ENCODE peak calls at places on chromosomes 6 and 20, in nine cellular contexts. Y, A, G, R, E, U, D, Q and S are unnamed samples.
A peak's percentile ranks its signal among the peaks of the same experiment; 100 is the strongest.

GRCh38 chr20:47054945-47055344 is 160.3 kb downstream of the EYA2 start:
- DNase-seq in Y (no peak), A (no peak), G (no peak), R (no peak), E (no peak), U (no peak), D (no peak), Q (peak; percentile 66), S (no peak)

GRCh38 chr20:5945963-5946362 is 4.4 kb downstream of the TRMT6 start:
- DNase-seq in Y (no peak), A (no peak), G (no peak), R (no peak), E (no peak), U (no peak), D (no peak), Q (no peak), S (no peak)

GRCh38 chr20:10476319-10476724 is 41.2 kb downstream of the SLX4IP start:
- DNase-seq in Y (no peak), A (peak; percentile 37), G (no peak), R (no peak), E (no peak), U (no peak), D (no peak), Q (peak; percentile 23), S (no peak)

GRCh38 chr6:131379951-131380350 is 193.1 kb upstream of the ARG1 start:
- DNase-seq in Y (no peak), A (no peak), G (no peak), R (no peak), E (no peak), U (no peak), D (no peak), Q (no peak), S (no peak)

GRCh38 chr6:113364781-113365545 is 492.2 kb upstream of the MARCKS start:
- DNase-seq in Y (no peak), A (no peak), G (no peak), R (no peak), E (no peak), U (no peak), D (no peak), Q (no peak), S (no peak)

GRCh38 chr6:162058281-162058875 is 669.2 kb downstream of the PRKN start:
- DNase-seq in Y (no peak), A (no peak), G (peak; percentile 34), R (no peak), E (no peak), U (no peak), D (no peak), Q (no peak), S (no peak)

GRCh38 chr6:72635636-72636035 is 13.8 kb downstream of the KCNQ5 start:
- DNase-seq in Y (no peak), A (no peak), G (no peak), R (no peak), E (no peak), U (no peak), D (no peak), Q (no peak), S (no peak)

GRCh38 chr20:49792611-49793010 is 20.0 kb upstream of the SLC9A8 start:
- DNase-seq in Y (no peak), A (no peak), G (no peak), R (no peak), E (no peak), U (no peak), D (no peak), Q (no peak), S (no peak)

GRCh38 chr6:169302716-169303115 is 49.1 kb upstream of the THBS2 start:
- DNase-seq in Y (no peak), A (no peak), G (no peak), R (no peak), E (no peak), U (no peak), D (no peak), Q (no peak), S (no peak)

DNA sequence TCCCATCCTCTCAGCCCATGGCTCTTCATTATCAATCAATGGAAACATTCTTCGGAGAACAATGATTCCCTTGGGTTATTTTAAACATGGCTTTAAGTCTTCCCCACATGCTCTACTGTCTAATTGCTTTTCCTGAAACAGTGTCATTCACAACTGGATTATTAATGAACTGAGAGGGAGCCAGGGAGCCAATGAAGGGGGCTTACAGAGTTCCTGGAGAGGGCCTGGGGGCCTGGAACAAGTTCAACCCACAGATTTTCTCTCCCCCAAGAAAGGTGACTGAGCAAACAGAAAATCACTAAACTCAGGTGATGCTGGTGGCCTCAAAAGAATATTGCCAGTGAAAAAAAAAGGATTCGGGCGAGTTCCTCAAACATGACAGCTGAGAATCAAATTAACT is 1.3 kb upstream of the PPP1R16B start:
- DNase-seq in Y (peak; percentile 9), A (no peak), G (no peak), R (no peak), E (no peak), U (no peak), D (no peak), Q (no peak), S (no peak)
- H3K27ac ChIP-seq in Y (peak overlapping the region; percentile 82), A (no peak overlapping the region), G (peak overlapping the region; percentile 88), R (no peak overlapping the region), E (peak overlapping the region; percentile 85), U (peak overlapping the region; percentile 99), D (peak overlapping the region; percentile 79), Q (no peak overlapping the region), S (peak overlapping the region; percentile 96)

GRCh38 chr6:149864578-149865535 is 698 bp upstream of the LRP11 start:
- DNase-seq in Y (no peak), A (peak; percentile 61), G (no peak), R (peak; percentile 36), E (no peak), U (no peak), D (no peak), Q (peak; percentile 68), S (peak; percentile 7)

GRCh38 chr6:149861603-149862423 is 2.3 kb downstream of the LRP11 start:
- DNase-seq in Y (no peak), A (no peak), G (no peak), R (no peak), E (no peak), U (no peak), D (no peak), Q (no peak), S (no peak)

GRCh38 chr6:149862901-149863595 is 1.1 kb downstream of the LRP11 start:
- DNase-seq in Y (peak; percentile 74), A (peak; percentile 72), G (peak; percentile 72), R (peak; percentile 58), E (peak; percentile 51), U (no peak), D (peak; percentile 82), Q (peak; percentile 53), S (peak; percentile 4)

GRCh38 chr6:149863596-149863845 is 638 bp downstream of the LRP11 start:
- DNase-seq in Y (no peak), A (no peak), G (no peak), R (no peak), E (no peak), U (no peak), D (no peak), Q (no peak), S (no peak)

DNA sequence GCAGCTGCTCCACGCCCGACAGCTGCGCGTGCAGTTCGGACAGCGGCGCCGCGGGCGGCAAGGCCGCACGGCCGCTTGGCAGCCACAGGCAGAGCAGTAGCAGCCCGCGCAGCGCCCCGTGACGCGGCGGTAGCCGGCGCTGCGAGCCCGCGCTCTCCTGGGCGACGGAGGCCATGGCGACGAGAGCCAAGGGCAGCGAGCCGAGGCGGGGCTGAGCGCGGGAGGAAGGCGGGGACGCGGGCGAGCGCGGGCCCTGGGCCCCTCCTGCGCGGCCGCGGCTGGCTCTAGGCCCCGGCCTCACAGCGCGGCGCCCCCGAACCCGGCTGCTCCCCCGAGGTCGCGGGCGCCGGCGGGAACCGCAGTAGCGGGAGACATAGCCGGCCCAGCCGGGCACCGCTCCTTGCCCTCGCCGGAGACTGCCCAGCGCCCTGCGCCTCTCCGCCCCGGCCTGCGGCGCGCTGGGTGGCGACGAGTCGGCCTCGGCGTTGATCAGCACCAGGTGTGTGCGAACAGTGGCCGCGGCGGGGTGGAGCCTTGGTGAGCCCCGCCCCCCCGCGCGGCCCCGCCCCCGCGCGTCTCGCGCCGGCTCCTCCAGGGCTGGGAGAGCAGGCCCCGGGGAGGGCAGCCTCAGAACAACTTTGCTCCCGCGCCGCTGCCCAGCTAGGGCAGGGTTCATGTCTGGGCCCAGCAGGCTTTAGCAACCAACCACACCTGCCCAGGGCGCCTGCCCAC is at the start of gene LRP11:
- DNase-seq in Y (peak; percentile 95), A (peak; percentile 81), G (peak; percentile 85), R (peak; percentile 89), E (peak; percentile 95), U (peak; percentile 65), D (peak; percentile 89), Q (peak; percentile 98), S (peak; percentile 85)
- TF ChIP-seq CTCF in Y (no peak), A (no peak), G (no peak), R (peak; percentile 2), E (no peak), U (no peak), D (no peak), Q (no peak), S (no peak)

DNA sequence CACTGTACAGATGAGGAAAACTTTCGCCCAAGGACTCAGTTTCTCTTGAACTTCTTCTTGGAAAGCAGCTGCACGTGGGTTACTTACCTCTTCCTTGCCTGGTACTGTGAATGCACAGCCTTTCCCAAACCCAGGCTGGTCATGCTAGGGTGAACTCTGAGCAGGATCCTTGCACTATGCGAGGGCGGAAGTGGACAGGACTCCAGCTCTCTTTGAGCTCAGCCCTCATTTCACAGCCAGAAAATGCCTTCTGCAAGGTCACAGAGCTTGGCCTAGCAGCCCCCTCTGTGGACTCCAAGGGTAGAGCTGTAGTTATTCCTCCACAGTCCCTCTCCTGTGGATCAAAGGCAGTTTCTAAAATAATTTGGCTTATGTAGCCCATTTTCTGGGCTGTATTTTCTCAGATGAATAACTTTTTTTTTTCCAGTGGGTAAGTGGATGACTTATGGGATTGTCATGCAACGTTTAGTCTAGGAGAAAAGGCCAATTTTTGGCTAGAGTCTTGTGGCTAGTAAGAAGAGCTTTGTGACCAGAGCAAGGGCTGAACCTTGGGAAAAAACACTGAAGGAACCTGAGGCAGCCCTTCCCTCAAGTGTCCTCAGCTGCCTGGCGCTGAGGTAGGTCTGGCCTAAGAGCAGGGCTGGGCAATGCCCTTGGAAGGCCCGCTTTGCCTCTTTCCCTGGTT is 172.7 kb downstream of the SCP2D1 start:
- DNase-seq in Y (no peak), A (no peak), G (no peak), R (no peak), E (no peak), U (no peak), D (no peak), Q (no peak), S (no peak)
- H3K9me3 ChIP-seq in Y (no peaks in the 10 kb centered on the region), A (no peaks in the 10 kb centered on the region), G (no peaks in the 10 kb centered on the region), R (no peaks in the 10 kb centered on the region), E (no peaks in the 10 kb centered on the region), U (no peaks in the 10 kb centered on the region), D (no peaks in the 10 kb centered on the region), Q (no peaks in the 10 kb centered on the region), S (no peaks in the 10 kb centered on the region)

DNA sequence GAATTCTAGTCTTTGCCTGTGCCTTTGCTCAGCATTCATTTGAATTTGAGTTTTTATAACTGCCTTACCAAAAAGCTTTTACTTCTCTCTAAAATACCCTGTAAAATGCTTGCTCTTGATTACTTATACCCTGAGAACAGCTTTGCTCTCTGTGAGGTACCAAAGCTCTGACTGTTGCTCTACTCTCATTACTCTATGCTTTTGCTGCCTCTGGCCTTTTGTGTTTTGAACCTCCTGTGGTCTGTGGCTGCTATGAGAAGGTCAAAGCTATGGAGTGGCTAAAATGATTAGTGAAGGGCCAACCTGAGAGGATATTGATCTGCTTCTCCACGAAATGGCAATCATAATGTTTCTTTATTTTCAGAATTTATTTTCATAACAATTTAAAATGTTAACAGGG is 375.6 kb upstream of the IMPG1 start:
- DNase-seq in Y (no peak), A (no peak), G (no peak), R (no peak), E (no peak), U (no peak), D (no peak), Q (no peak), S (no peak)
- H3K27ac ChIP-seq in Y (no peak overlapping the region), A (no peak overlapping the region), G (no peak overlapping the region), R (no peak overlapping the region), E (no peak overlapping the region), U (no peak overlapping the region), D (no peak overlapping the region), Q (no peak overlapping the region), S (no peak overlapping the region)

GRCh38 chr20:56504373-56505005 is 20.1 kb upstream of the FAM209A start:
- DNase-seq in Y (no peak), A (no peak), G (no peak), R (peak; percentile 9), E (peak; percentile 37), U (no peak), D (no peak), Q (peak; percentile 51), S (no peak)
- TF ChIP-seq CTCF in Y (no peak), A (no peak), G (peak; percentile 29), R (peak; percentile 72), E (peak; percentile 83), U (peak; percentile 63), D (peak; percentile 38), Q (peak; percentile 66), S (peak; percentile 53)